ENCODE peak calls at places on chromosome 5, in four cellular contexts. X, O, P and J are unnamed samples.

GRCh38 chr5:157511656-157512644 is 51.9 kb downstream of the NIPAL4 start:
- DNase-seq in O (peak; percentile 98), X (peak; percentile 90), P (no peak), J (peak; percentile 81)

GRCh38 chr5:141805874-141806273 is 72.3 kb downstream of the PCDH1 start:
- DNase-seq in X (peak; percentile 75), P (no peak), O (no peak), J (no peak)

GRCh38 chr5:147310059-147310704 is 75.4 kb downstream of the STK32A start:
- DNase-seq in X (peak; percentile 69), O (peak; percentile 85), P (no peak), J (peak; percentile 33)

GRCh38 chr5:113230711-113231652 is 203.8 kb downstream of the TSSK1B start:
- DNase-seq in X (no peak), P (no peak), O (peak; percentile 86), J (no peak)

GRCh38 chr5:131228646-131229045 is 35.2 kb upstream of the CDC42SE2 start:
- DNase-seq in X (no peak), P (no peak), O (no peak), J (no peak)

GRCh38 chr5:18285257-18285656 is 651.0 kb downstream of the TAF11L14 start:
- DNase-seq in O (no peak), P (no peak), X (no peak), J (no peak)

GRCh38 chr5:150181766-150182545 is 7.9 kb upstream of the SLC6A7 start:
- DNase-seq in P (no peak), O (peak; percentile 37), X (no peak), J (peak; percentile 25)

GRCh38 chr5:166347051-166347450 is 1944.4 kb upstream of the WWC1 start:
- DNase-seq in X (no peak), P (no peak), O (no peak), J (no peak)

GRCh38 chr5:90421136-90421535 is 11.6 kb upstream of the CETN3 start:
- DNase-seq in O (no peak), X (no peak), P (peak; percentile 63), J (no peak)

GRCh38 chr5:66364186-66364585 is 220.1 kb downstream of the SREK1 start:
- DNase-seq in P (no peak), X (no peak), O (no peak), J (no peak)

GRCh38 chr5:62093981-62094380 is 212.0 kb upstream of the KIF2A start:
- DNase-seq in X (no peak), P (peak; percentile 76), O (peak; percentile 67), J (peak; percentile 42)